ENCODE peak calls at places on chromosomes 6 and 20, in six cellular contexts. H is H7; Q is small intestine; N is sigmoid colon; I is naive thymus-derived CD4-positive, alpha-beta T cell; V is A673. S is an unnamed sample.

GRCh38 chr20:38298768-38299288 is 5.1 kb upstream of the BPI start:
- DNase-seq in I (no peak), V (no peak), Q (no peak), N (peak; percentile 96), H (no peak), S (peak; percentile 58)

GRCh38 chr6:14910692-14911547 is 334.9 kb upstream of the JARID2 start:
- DNase-seq in Q (no peak), V (peak; percentile 33), H (no peak), N (peak; percentile 75), I (peak; percentile 17), S (peak; percentile 69)

GRCh38 chr20:46025376-46025783 is 3.6 kb upstream of the SLC12A5 start:
- DNase-seq in H (no peak), I (no peak), Q (no peak), N (no peak), V (no peak), S (no peak)

GRCh38 chr6:17318435-17319165 is 37.4 kb downstream of the RBM24 start:
- DNase-seq in N (no peak), I (no peak), V (no peak), Q (no peak), H (no peak), S (no peak)

GRCh38 chr6:146028250-146028789 is 542 bp upstream of the GRM1 start:
- DNase-seq in N (no peak), V (peak; percentile 55), I (no peak), H (peak; percentile 82), Q (peak; percentile 6), S (peak; percentile 57)

GRCh38 chr20:63100401-63100925 is 93.7 kb upstream of the BHLHE23 start:
- DNase-seq in Q (no peak), V (no peak), N (peak; percentile 51), I (no peak), H (peak; percentile 70), S (peak; percentile 4)

GRCh38 chr6:49269190-49269589 is 193.9 kb downstream of the MMUT start:
- DNase-seq in N (no peak), V (no peak), I (no peak), H (no peak), Q (no peak), S (no peak)

GRCh38 chr6:43283905-43284304 is 14.2 kb upstream of the SLC22A7 start:
- DNase-seq in V (no peak), H (peak; percentile 60), I (no peak), N (no peak), Q (no peak), S (no peak)

GRCh38 chr6:4518506-4518905 is 257.7 kb upstream of the CDYL start:
- DNase-seq in I (no peak), V (no peak), Q (peak; percentile 23), H (no peak), N (no peak), S (no peak)

GRCh38 chr6:155152211-155153076 is 111.4 kb upstream of the CLDN20 start:
- DNase-seq in H (peak; percentile 79), I (no peak), V (peak; percentile 31), N (no peak), Q (no peak), S (peak; percentile 38)

GRCh38 chr6:148611213-148611612 is 135.6 kb upstream of the UST start:
- DNase-seq in V (peak; percentile 56), N (peak; percentile 92), Q (no peak), I (no peak), H (no peak), S (no peak)

GRCh38 chr6:22682979-22683378 is 113.6 kb downstream of the HDGFL1 start:
- DNase-seq in V (no peak), Q (no peak), H (no peak), I (no peak), N (no peak), S (no peak)

GRCh38 chr6:118370722-118371121 is 177.4 kb upstream of the PLN start:
- DNase-seq in I (no peak), Q (no peak), N (no peak), H (no peak), V (no peak), S (no peak)

GRCh38 chr6:158283304-158284005 is 28.8 kb upstream of the TULP4 start:
- DNase-seq in I (peak; percentile 18), H (peak; percentile 68), Q (no peak), V (no peak), N (no peak), S (no peak)

GRCh38 chr6:25639653-25640052 is 12.4 kb upstream of the SCGN start:
- DNase-seq in Q (no peak), H (no peak), N (no peak), I (no peak), V (no peak), S (no peak)

GRCh38 chr6:29517245-29517644 is 29.5 kb upstream of the MAS1L start:
- DNase-seq in I (no peak), N (no peak), Q (no peak), H (no peak), V (no peak), S (no peak)

GRCh38 chr6:47146426-47147174 is 104.5 kb upstream of the ADGRF1 start:
- DNase-seq in Q (no peak), I (no peak), N (no peak), V (peak; percentile 98), H (no peak), S (no peak)

GRCh38 chr6:134928151-134928917 is 21.6 kb downstream of the ALDH8A1 start:
- DNase-seq in Q (no peak), N (no peak), H (no peak), I (no peak), V (no peak), S (no peak)

GRCh38 chr6:134930463-134930862 is 19.4 kb downstream of the ALDH8A1 start:
- DNase-seq in V (no peak), N (no peak), I (no peak), Q (no peak), H (no peak), S (no peak)

GRCh38 chr6:134935076-134935475 is 14.8 kb downstream of the ALDH8A1 start:
- DNase-seq in I (no peak), H (no peak), N (no peak), V (no peak), Q (peak; percentile 27), S (no peak)

GRCh38 chr6:134932535-134933470 is 17.1 kb downstream of the ALDH8A1 start:
- DNase-seq in I (no peak), Q (no peak), V (no peak), H (no peak), N (no peak), S (no peak)

GRCh38 chr6:134932121-134932520 is 17.8 kb downstream of the ALDH8A1 start:
- DNase-seq in I (no peak), Q (no peak), H (no peak), N (no peak), V (no peak), S (no peak)
- H3K4me3 ChIP-seq in I (no peak overlapping the region), Q (no peak overlapping the region), H (no peak overlapping the region), N (no peak overlapping the region), V (no peak overlapping the region), S (no peak overlapping the region)

GRCh38 chr20:18057994-18058349 is 256 bp upstream of the OVOL2 start:
- DNase-seq in I (no peak), N (no peak), H (no peak), V (no peak), Q (no peak), S (no peak)
- H3K4me3 ChIP-seq in I (no peak overlapping the region), N (no peak overlapping the region), H (peak overlapping the region; percentile 67), V (peak overlapping the region; percentile 32), Q (peak overlapping the region; percentile 61), S (no peak overlapping the region)

GRCh38 chr6:169529931-169530761 is 171.7 kb downstream of the WDR27 start:
- DNase-seq in Q (no peak), H (no peak), N (peak; percentile 89), I (peak; percentile 21), V (no peak), S (no peak)
- H3K4me3 ChIP-seq in Q (no peak overlapping the region), H (no peak overlapping the region), N (no peak overlapping the region), I (no peak overlapping the region), V (no peak overlapping the region), S (no peak overlapping the region)

GRCh38 chr20:49566401-49566800 is 1.5 kb downstream of the PTGIS start:
- DNase-seq in N (no peak), Q (no peak), I (no peak), V (no peak), H (no peak), S (no peak)
- H3K4me3 ChIP-seq in N (peak overlapping the region; percentile 44), Q (no peak overlapping the region), I (no peak overlapping the region), V (no peak overlapping the region), H (no peak overlapping the region), S (no peak overlapping the region)

GRCh38 chr20:40687384-40688128 is 1.5 kb downstream of the MAFB start:
- DNase-seq in V (peak; percentile 58), H (peak; percentile 77), N (no peak), Q (peak; percentile 69), I (no peak), S (no peak)

GRCh38 chr20:40685349-40685748 is 3.7 kb downstream of the MAFB start:
- DNase-seq in Q (no peak), H (no peak), I (no peak), V (no peak), N (no peak), S (no peak)

GRCh38 chr20:40686434-40686882 is 2.6 kb downstream of the MAFB start:
- DNase-seq in N (no peak), H (peak; percentile 54), Q (peak; percentile 49), I (no peak), V (no peak), S (no peak)

GRCh38 chr20:40688129-40689099 is 622 bp downstream of the MAFB start:
- DNase-seq in N (no peak), V (peak; percentile 44), I (no peak), Q (peak; percentile 23), H (no peak), S (no peak)

GRCh38 chr20:40686893-40687292 is 2.1 kb downstream of the MAFB start:
- DNase-seq in I (no peak), V (no peak), N (no peak), H (peak; percentile 52), Q (no peak), S (no peak)
- H3K4me3 ChIP-seq in I (no peak overlapping the region), V (peak overlapping the region; percentile 78), N (peak overlapping the region; percentile 36), H (peak overlapping the region; percentile 57), Q (peak overlapping the region; percentile 53), S (no peak overlapping the region)

S was measured in SJCRH30.